ENCODE peak calls at places on chromosomes 7 and 10, in eight cellular contexts. I, U, T, L, F, O, Z and H are unnamed samples.

GRCh38 chr10:88565072-88565471 is 18.0 kb downstream of the RNLS start:
- DNase-seq in I (no peak), U (no peak), F (no peak), Z (no peak), O (no peak), T (no peak), L (no peak), H (no peak)

GRCh38 chr7:83271212-83272099 is 108.8 kb upstream of the PCLO start:
- DNase-seq in F (no peak), Z (no peak), O (no peak), L (no peak), U (no peak), I (no peak), T (no peak), H (no peak)

GRCh38 chr10:87915406-87915805 is 52.0 kb downstream of the PTEN start:
- DNase-seq in O (no peak), L (no peak), I (no peak), T (no peak), F (no peak), U (no peak), Z (no peak), H (no peak)

GRCh38 chr7:1692500-1693418 is 22.7 kb downstream of the ELFN1 start:
- DNase-seq in Z (no peak), T (no peak), L (no peak), I (peak; percentile 5), U (no peak), O (peak; percentile 40), F (peak; percentile 5), H (no peak)

GRCh38 chr7:30924624-30925023 is 13.0 kb downstream of the AQP1 start:
- DNase-seq in U (no peak), T (no peak), I (no peak), L (no peak), F (no peak), O (peak; percentile 22), Z (no peak), H (no peak)

GRCh38 chr7:141590666-141591065 is 39.5 kb downstream of the AGK start:
- DNase-seq in T (no peak), I (no peak), O (no peak), L (no peak), Z (no peak), U (no peak), F (no peak), H (no peak)

GRCh38 chr7:4138866-4139265 is 543.2 kb upstream of the FOXK1 start:
- DNase-seq in I (no peak), F (no peak), Z (no peak), O (peak; percentile 43), T (no peak), U (no peak), L (no peak), H (no peak)

GRCh38 chr7:5586279-5586962 is 162.8 kb upstream of the TNRC18 start:
- DNase-seq in L (peak; percentile 58), F (no peak), O (no peak), I (no peak), U (no peak), T (peak; percentile 8), Z (no peak), H (no peak)

GRCh38 chr7:65983965-65984654 is 2.1 kb upstream of the GUSB start:
- DNase-seq in F (no peak), T (peak; percentile 10), L (no peak), Z (no peak), O (no peak), I (no peak), U (no peak), H (no peak)

GRCh38 chr7:72925546-72926120 is 738 bp downstream of the POM121 start:
- DNase-seq in U (no peak), Z (no peak), O (no peak), I (no peak), T (peak; percentile 54), L (no peak), F (no peak), H (no peak)

GRCh38 chr10:119526606-119527592 is 15.6 kb downstream of the RGS10 start:
- DNase-seq in Z (no peak), F (no peak), O (no peak), U (no peak), I (no peak), L (no peak), T (no peak), H (no peak)

GRCh38 chr7:69399038-69399800 is 199.1 kb upstream of the AUTS2 start:
- DNase-seq in F (no peak), L (no peak), U (no peak), Z (no peak), I (peak; percentile 27), T (no peak), O (no peak), H (no peak)

GRCh38 chr7:75992083-75992755 is 2.2 kb downstream of the TMEM120A start:
- DNase-seq in L (no peak), Z (no peak), O (peak; percentile 28), U (no peak), F (no peak), I (no peak), T (no peak), H (no peak)

GRCh38 chr10:92627845-92628480 is 35.0 kb downstream of the KIF11 start:
- DNase-seq in T (no peak), Z (no peak), I (no peak), F (no peak), U (no peak), L (no peak), O (no peak), H (no peak)

GRCh38 chr7:90248706-90249105 is 3.7 kb downstream of the CFAP69 start:
- DNase-seq in U (no peak), L (no peak), I (no peak), O (no peak), Z (no peak), F (no peak), T (no peak), H (no peak)

GRCh38 chr7:90242369-90243168 is 2.4 kb upstream of the CFAP69 start:
- DNase-seq in L (no peak), O (no peak), Z (no peak), F (no peak), T (no peak), I (no peak), U (no peak), H (no peak)

GRCh38 chr7:90246184-90246583 is 1.2 kb downstream of the CFAP69 start:
- DNase-seq in I (no peak), O (no peak), U (no peak), T (no peak), L (peak; percentile 43), F (no peak), Z (no peak), H (no peak)

GRCh38 chr7:90244565-90244908 is 437 bp upstream of the CFAP69 start:
- DNase-seq in F (no peak), U (no peak), L (no peak), O (no peak), I (no peak), Z (no peak), T (no peak), H (no peak)

GRCh38 chr7:90244909-90245841 is at the start of gene CFAP69:
- DNase-seq in L (peak; percentile 90), T (peak; percentile 94), U (peak; percentile 61), I (peak; percentile 89), Z (peak; percentile 86), F (peak; percentile 93), O (peak; percentile 92), H (peak; percentile 90)
- TF ChIP-seq POLR2A in L (peak; percentile 23), T (peak; percentile 68), U (no peak), I (no peak), Z (peak; percentile 12), F (peak; percentile 30), O (no peak), H (peak; percentile 37)

GRCh38 chr7:153941061-153941460 is 111.1 kb upstream of the DPP6 start:
- DNase-seq in O (no peak), Z (no peak), F (no peak), T (no peak), L (no peak), U (no peak), I (no peak), H (no peak)

GRCh38 chr7:153942036-153942435 is 110.2 kb upstream of the DPP6 start:
- DNase-seq in F (no peak), Z (no peak), U (no peak), O (no peak), L (no peak), I (no peak), T (no peak), H (no peak)

GRCh38 chr7:153943428-153944370 is 108.5 kb upstream of the DPP6 start:
- DNase-seq in F (no peak), O (no peak), I (no peak), T (no peak), L (no peak), Z (no peak), U (no peak), H (no peak)

GRCh38 chr7:153939177-153939576 is 113.0 kb upstream of the DPP6 start:
- DNase-seq in F (no peak), L (no peak), T (no peak), I (no peak), Z (no peak), U (no peak), O (no peak), H (no peak)

GRCh38 chr7:153939654-153940053 is 112.5 kb upstream of the DPP6 start:
- DNase-seq in T (no peak), U (no peak), L (no peak), F (no peak), Z (no peak), O (no peak), I (no peak), H (no peak)
- H3K9me3 ChIP-seq in T (no peaks in the 10 kb centered on the region), U (no peaks in the 10 kb centered on the region), L (no peaks in the 10 kb centered on the region), F (no peaks in the 10 kb centered on the region), Z (no peaks in the 10 kb centered on the region), O (no peaks in the 10 kb centered on the region), I (no peaks in the 10 kb centered on the region), H (no peaks in the 10 kb centered on the region)

GRCh38 chr7:28142650-28143049 is 37.9 kb downstream of the JAZF1 start:
- DNase-seq in O (no peak), T (no peak), Z (no peak), U (no peak), F (no peak), I (no peak), L (no peak), H (no peak)
- H3K4me1 ChIP-seq in O (no peaks in the 10 kb centered on the region), T (no peaks in the 10 kb centered on the region), Z (no peaks in the 10 kb centered on the region), U (peaks cover 10% of the 10 kb centered on the region), F (peaks cover 7% of the 10 kb centered on the region), I (peaks cover 33% of the 10 kb centered on the region), L (no peaks in the 10 kb centered on the region), H (no peaks in the 10 kb centered on the region)

GRCh38 chr10:72364239-72364777 is 9.6 kb upstream of the DNAJB12 start:
- DNase-seq in Z (peak; percentile 76), T (peak; percentile 95), O (peak; percentile 82), U (peak; percentile 66), I (peak; percentile 92), L (peak; percentile 79), F (peak; percentile 90), H (peak; percentile 91)
- TF ChIP-seq POLR2A in Z (peak; percentile 23), T (no peak), O (no peak), U (no peak), I (no peak), L (peak; percentile 22), F (no peak), H (peak; percentile 25)